ENCODE peak calls at places on chromosomes 7 and 10, in five cellular contexts. X is IMR-90; F is AG04450; S is heart left ventricle; I is activated naive CD8-positive, alpha-beta T cell treated with anti-CD3 and anti-CD28 coated beads, Interleukin-2, amount 50 U/mL, for 24 hours. V is an unnamed sample.

GRCh38 chr10:71072146-71072819 is 140.1 kb upstream of the UNC5B start:
- DNase-seq in I (no peak), F (no peak), S (no peak), X (no peak), V (no peak)

GRCh38 chr7:74587435-74588126 is 69.9 kb upstream of the GTF2I start:
- DNase-seq in S (peak; percentile 91), F (peak; percentile 68), I (no peak), X (peak; percentile 89), V (peak; percentile 100)

GRCh38 chr10:11704087-11704486 is 38.1 kb upstream of the ECHDC3 start:
- DNase-seq in I (no peak), X (no peak), S (no peak), F (no peak), V (no peak)

GRCh38 chr10:932589-932988 is 1.1 kb upstream of the LARP4B start:
- DNase-seq in X (no peak), F (no peak), S (no peak), I (no peak), V (no peak)

GRCh38 chr7:148515237-148515636 is 75.3 kb upstream of the C7orf33 start:
- DNase-seq in F (no peak), X (no peak), I (no peak), S (no peak), V (no peak)

GRCh38 chr7:107890493-107890961 is 456 bp upstream of the DLD start:
- DNase-seq in I (no peak), F (no peak), X (no peak), S (no peak), V (no peak)

GRCh38 chr7:75649462-75649861 is 89.3 kb downstream of the HIP1 start:
- DNase-seq in X (no peak), F (no peak), I (no peak), S (peak; percentile 29), V (no peak)

GRCh38 chr10:129872001-129872400 is 92.1 kb downstream of the EBF3 start:
- DNase-seq in X (no peak), S (no peak), F (no peak), I (no peak), V (no peak)

GRCh38 chr10:20040012-20040411 is 223.8 kb downstream of the PLXDC2 start:
- DNase-seq in X (no peak), F (no peak), S (no peak), I (no peak), V (peak; percentile 79)

GRCh38 chr10:6217621-6218020 is 14.9 kb downstream of the PFKFB3 start:
- DNase-seq in S (no peak), I (no peak), F (no peak), X (no peak), V (no peak)

GRCh38 chr7:29798422-29798821 is 7.9 kb upstream of the WIPF3 start:
- DNase-seq in F (no peak), X (no peak), S (no peak), I (no peak), V (no peak)

GRCh38 chr10:88019753-88020152 is 156.3 kb downstream of the PTEN start:
- DNase-seq in X (peak; percentile 63), S (no peak), I (no peak), F (no peak), V (no peak)

GRCh38 chr10:129491123-129491734 is 24.2 kb downstream of the MGMT start:
- DNase-seq in F (no peak), S (no peak), X (peak; percentile 10), I (no peak), V (peak; percentile 61)

GRCh38 chr7:55194522-55194921 is 170.6 kb upstream of the LANCL2 start:
- DNase-seq in F (no peak), I (no peak), X (no peak), S (no peak), V (no peak)

GRCh38 chr7:11203688-11204087 is 230.0 kb downstream of the PHF14 start:
- DNase-seq in I (no peak), S (peak; percentile 83), X (no peak), F (no peak), V (no peak)

GRCh38 chr10:107899075-107899474 is 734.6 kb upstream of the SORCS1 start:
- DNase-seq in S (no peak), X (no peak), I (no peak), F (no peak), V (no peak)

GRCh38 chr7:66537876-66538275 is 90.8 kb upstream of the KCTD7 start:
- DNase-seq in F (no peak), I (no peak), X (no peak), S (no peak), V (no peak)

GRCh38 chr7:27606270-27607209 is 56.1 kb downstream of the HIBADH start:
- DNase-seq in F (no peak), I (no peak), X (peak; percentile 81), S (no peak), V (peak; percentile 26)

GRCh38 chr7:117772416-117772815 is 100.8 kb downstream of the CTTNBP2 start:
- DNase-seq in S (no peak), I (no peak), X (no peak), F (no peak), V (peak; percentile 8)

GRCh38 chr10:49679480-49679893 is at the start of gene C10orf53:
- DNase-seq in F (no peak), X (peak; percentile 16), S (peak; percentile 34), I (peak; percentile 23), V (peak; percentile 59)

GRCh38 chr10:69344591-69345244 is 66.4 kb downstream of the HK1 start:
- DNase-seq in I (no peak), S (no peak), F (no peak), X (no peak), V (no peak)

GRCh38 chr7:88224596-88225275 is 4.9 kb upstream of the SRI start:
- DNase-seq in F (no peak), X (peak; percentile 43), I (no peak), S (no peak), V (peak; percentile 73)

GRCh38 chr10:35889226-35889625 is 247.1 kb upstream of the FZD8 start:
- DNase-seq in I (no peak), S (no peak), F (no peak), X (no peak), V (no peak)

GRCh38 chr7:411677-412312 is 107.9 kb downstream of the PDGFA start:
- DNase-seq in X (no peak), S (no peak), F (no peak), I (no peak), V (no peak)

GRCh38 chr10:119210633-119211032 is 3.3 kb downstream of the GRK5 start:
- DNase-seq in X (no peak), S (no peak), I (no peak), F (no peak), V (no peak)

GRCh38 chr7:1103009-1103788 is 15.3 kb downstream of the GPER1 start:
- DNase-seq in X (no peak), I (peak; percentile 31), F (no peak), S (no peak), V (no peak)

GRCh38 chr7:43104874-43105520 is 7.5 kb upstream of the HECW1 start:
- DNase-seq in F (no peak), X (no peak), S (no peak), I (no peak), V (no peak)

GRCh38 chr10:119360181-119360921 is 153.0 kb downstream of the GRK5 start:
- DNase-seq in F (no peak), X (no peak), I (no peak), S (peak; percentile 74), V (peak; percentile 12)

GRCh38 chr10:32349968-32350738 is 3.2 kb upstream of the EPC1 start:
- DNase-seq in F (no peak), S (no peak), X (no peak), I (no peak), V (no peak)

GRCh38 chr7:94972296-94972695 is 64.9 kb downstream of the PPP1R9A start:
- DNase-seq in X (no peak), S (no peak), I (no peak), F (no peak), V (peak; percentile 82)

GRCh38 chr7:102889836-102890235 is 23.0 kb upstream of the LRRC17 start:
- DNase-seq in X (no peak), F (no peak), S (no peak), I (no peak), V (no peak)

GRCh38 chr7:89335490-89335889 is 540.0 kb upstream of the TEX47 start:
- DNase-seq in S (no peak), X (no peak), F (no peak), I (no peak), V (no peak)